ENCODE peak calls at places on chromosomes 2 and 18, in five cellular contexts. S is upper lobe of right lung, P is tibial artery, B is HCT116, Y is astrocyte. Q is an unnamed sample. For H3K9me3, the result is how much of the 10 kb centered on the place peaks cover.

GRCh38 chr18:2657043-2657512 is 1.6 kb downstream of the SMCHD1 start:
- DNase-seq in S (no peak), B (no peak), P (no peak), Y (no peak), Q (no peak)

GRCh38 chr2:138432971-138433370 is 68.6 kb upstream of the SPOPL start:
- DNase-seq in Y (peak), S (no peak), P (no peak), B (no peak), Q (no peak)

GRCh38 chr2:88658318-88658717 is 31.1 kb upstream of the EIF2AK3 start:
- DNase-seq in P (no peak), B (no peak), Y (peak), S (no peak), Q (no peak)

GRCh38 chr18:55856191-55856590 is 268.2 kb upstream of the TCF4 start:
- DNase-seq in S (no peak), B (no peak), P (no peak), Y (peak), Q (no peak)

GRCh38 chr2:66269166-66269565 is 165.8 kb upstream of the MEIS1 start:
- DNase-seq in B (no peak), S (no peak), Y (no peak), P (no peak), Q (no peak)

GRCh38 chr2:86596118-86596517 is 27.5 kb downstream of the RNF103 start:
- DNase-seq in S (no peak), B (no peak), P (no peak), Y (no peak), Q (no peak)

GRCh38 chr2:44937688-44938240 is 3.7 kb upstream of the SIX3 start:
- DNase-seq in B (peak), P (no peak), Y (no peak), S (peak), Q (no peak)

GRCh38 chr2:112869258-112869842 is 32.8 kb upstream of the IL1B start:
- DNase-seq in S (peak), Y (peak), P (peak), B (peak), Q (no peak)

GRCh38 chr2:38945372-38945771 is 55.7 kb downstream of the ARHGEF33 start:
- DNase-seq in P (no peak), Y (no peak), S (no peak), B (no peak), Q (no peak)

GRCh38 chr2:8481463-8482009 is 200.3 kb upstream of the ID2 start:
- DNase-seq in B (no peak), P (peak), S (no peak), Y (no peak), Q (no peak)

GRCh38 chr2:226644342-226644957 is 155.2 kb downstream of the IRS1 start:
- DNase-seq in Y (peak), S (no peak), B (no peak), P (no peak), Q (no peak)

GRCh38 chr2:134985061-134985460 is 62.2 kb downstream of the MAP3K19 start:
- DNase-seq in Y (no peak), P (no peak), B (no peak), S (no peak), Q (no peak)

GRCh38 chr2:102753563-102754159 is 8.2 kb upstream of the TMEM182 start:
- DNase-seq in Y (peak), S (no peak), B (peak), P (no peak), Q (no peak)

GRCh38 chr2:114049826-114050225 is 159.9 kb downstream of the ACTR3 start:
- DNase-seq in P (no peak), B (no peak), Y (no peak), S (no peak), Q (no peak)

GRCh38 chr2:116733699-116734098 is 1080.8 kb upstream of the DDX18 start:
- DNase-seq in P (no peak), B (no peak), S (no peak), Y (peak), Q (no peak)

GRCh38 chr18:72898870-72899840 is 31.4 kb upstream of the NETO1 start:
- DNase-seq in B (no peak), P (no peak), S (no peak), Y (no peak), Q (no peak)

GRCh38 chr18:44392933-44393332 is 287.8 kb upstream of the SETBP1 start:
- DNase-seq in B (no peak), P (no peak), Y (no peak), S (no peak), Q (no peak)

GRCh38 chr18:34880882-34881852 is 160.0 kb upstream of the MAPRE2 start:
- DNase-seq in Y (no peak), P (no peak), B (no peak), S (no peak), Q (no peak)

GRCh38 chr18:10194592-10194991 is 259.8 kb upstream of the APCDD1 start:
- DNase-seq in S (no peak), P (no peak), B (no peak), Y (no peak), Q (no peak)

GRCh38 chr2:72111061-72111460 is 36.6 kb downstream of the CYP26B1 start:
- DNase-seq in S (no peak), P (no peak), B (no peak), Y (no peak), Q (no peak)

GRCh38 chr18:7749510-7749981 is 182.4 kb downstream of the PTPRM start:
- DNase-seq in S (no peak), Y (peak), P (no peak), B (no peak), Q (no peak)

GRCh38 chr18:7748252-7749000 is 181.3 kb downstream of the PTPRM start:
- DNase-seq in B (no peak), S (no peak), Y (no peak), P (no peak), Q (no peak)

GRCh38 chr18:7750966-7751365 is 183.8 kb downstream of the PTPRM start:
- DNase-seq in P (no peak), S (no peak), Y (no peak), B (no peak), Q (no peak)

GRCh38 chr18:7750095-7750663 is 183.1 kb downstream of the PTPRM start:
- DNase-seq in B (no peak), P (no peak), Y (no peak), S (no peak), Q (no peak)

DNA sequence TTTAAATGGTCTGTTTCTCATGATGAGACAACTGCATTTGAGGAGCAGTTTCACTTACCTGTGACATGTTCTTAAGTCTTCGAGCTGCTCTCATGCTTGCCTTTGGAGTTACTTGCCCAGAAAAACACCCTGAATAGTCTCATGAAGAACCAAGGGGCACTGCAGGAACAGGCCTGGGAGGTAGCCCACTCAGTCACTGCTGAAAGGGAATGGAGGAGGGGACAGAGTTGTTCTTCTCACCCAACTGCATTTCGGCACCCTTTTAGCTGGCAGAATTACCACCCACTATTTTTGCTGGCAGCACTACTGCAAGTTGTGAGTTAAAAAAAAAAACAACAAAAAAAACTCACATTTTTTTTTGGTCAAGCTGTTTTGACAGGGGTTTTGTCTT is 181.9 kb downstream of the PTPRM start:
- DNase-seq in B (no peak), P (no peak), Y (no peak), S (no peak), Q (no peak)
- H3K27ac ChIP-seq in B (no peak), P (peak), Y (no peak), S (no peak), Q (no peak)

GRCh38 chr18:76524900-76525698 is 30.1 kb upstream of the ZNF516 start:
- DNase-seq in Y (peak), B (no peak), S (no peak), P (no peak), Q (no peak)

GRCh38 chr18:76530846-76531245 is 35.8 kb upstream of the ZNF516 start:
- DNase-seq in Y (no peak), P (no peak), B (no peak), S (no peak), Q (no peak)

GRCh38 chr18:76529433-76529811 is 34.4 kb upstream of the ZNF516 start:
- DNase-seq in Y (no peak), P (no peak), S (no peak), B (no peak), Q (no peak)

GRCh38 chr18:76530391-76530790 is 35.3 kb upstream of the ZNF516 start:
- DNase-seq in Y (no peak), S (no peak), P (no peak), B (no peak), Q (no peak)

DNA sequence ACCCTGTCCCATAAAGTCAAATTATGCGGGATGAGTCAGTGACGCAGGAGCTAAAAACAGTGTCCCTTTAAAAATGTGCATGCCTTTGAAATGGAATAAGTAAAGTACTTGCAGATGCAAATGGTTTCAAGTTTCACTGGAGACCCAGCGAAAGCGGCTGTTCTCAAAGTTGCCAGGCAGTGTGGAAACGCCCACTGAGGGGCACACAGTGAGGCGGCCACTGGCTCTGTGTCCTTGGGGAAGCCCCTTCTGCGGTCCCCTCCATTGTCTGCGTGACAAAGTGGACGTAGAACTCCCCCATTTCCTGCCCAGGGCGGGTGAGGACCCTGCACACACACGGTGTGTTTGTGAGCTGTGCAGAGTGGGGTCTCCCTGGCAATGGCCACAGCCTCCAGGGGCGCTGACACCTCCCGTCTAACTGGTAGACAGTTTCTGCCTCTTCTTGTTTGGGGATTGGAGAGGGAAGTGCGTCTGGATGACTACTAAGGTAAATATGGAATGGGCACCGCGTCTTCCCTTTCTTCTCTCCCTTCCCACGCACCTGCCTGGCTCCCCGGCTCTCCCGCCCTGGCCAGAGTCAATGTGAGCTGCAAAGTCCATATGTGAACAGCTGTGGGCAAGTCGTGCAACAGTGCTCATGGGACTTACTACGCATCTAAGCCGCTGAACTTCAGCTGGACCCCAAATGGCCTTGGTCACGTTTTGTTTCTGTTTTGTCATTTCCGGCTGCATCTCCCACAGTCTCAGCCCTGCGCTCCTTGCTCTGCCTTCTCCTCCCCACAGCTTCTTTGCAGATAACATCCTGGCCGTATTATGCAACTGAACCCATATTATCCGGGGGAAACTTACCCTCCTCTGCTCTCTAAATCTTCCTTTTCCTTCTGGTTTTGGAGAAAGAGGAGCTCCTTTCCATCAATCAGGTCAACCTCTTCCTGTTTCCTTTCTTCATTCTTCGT is 33.7 kb upstream of the ZNF516 start:
- DNase-seq in Y (peak), B (no peak), S (no peak), P (no peak), Q (no peak)
- TF ChIP-seq CTCF in Y (no peak), B (no peak), S (peak), P (no peak), Q (no peak)

GRCh38 chr2:185511925-185512324 is 226.7 kb upstream of the FSIP2 start:
- DNase-seq in B (no peak), S (no peak), Y (no peak), P (no peak), Q (no peak)
- H3K9me3 ChIP-seq in B (under half), S (under half), Y (under half), P (under half), Q (under half)

GRCh38 chr2:216194561-216194960 is 85.4 kb downstream of the XRCC5 start:
- DNase-seq in Y (no peak), P (no peak), S (no peak), B (no peak), Q (no peak)
- H3K27ac ChIP-seq in Y (peak), P (no peak), S (no peak), B (no peak), Q (no peak)

DNA sequence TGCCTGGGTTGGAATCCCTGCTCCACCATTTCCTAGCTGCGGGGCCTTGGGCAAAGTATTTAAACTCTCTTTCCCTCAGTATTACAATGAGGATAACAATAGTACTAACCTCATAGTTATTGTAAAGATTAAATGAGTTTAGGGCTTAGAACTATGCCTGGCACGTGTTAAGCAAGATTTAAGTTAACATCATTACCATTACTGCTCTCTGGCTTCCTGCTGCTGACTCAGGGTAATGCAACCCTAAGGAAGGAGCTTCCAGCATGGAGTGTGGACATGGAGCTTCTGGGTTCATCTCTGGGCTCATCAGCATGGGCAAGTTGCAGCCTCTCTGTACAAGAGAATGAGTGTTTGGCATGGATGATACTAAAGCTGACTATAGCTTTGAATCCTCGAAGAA is 374.2 kb upstream of the MAP2 start:
- DNase-seq in Y (no peak), S (no peak), P (no peak), B (no peak), Q (no peak)
- TF ChIP-seq CTCF in Y (no peak), S (no peak), P (no peak), B (no peak), Q (no peak)

DNA sequence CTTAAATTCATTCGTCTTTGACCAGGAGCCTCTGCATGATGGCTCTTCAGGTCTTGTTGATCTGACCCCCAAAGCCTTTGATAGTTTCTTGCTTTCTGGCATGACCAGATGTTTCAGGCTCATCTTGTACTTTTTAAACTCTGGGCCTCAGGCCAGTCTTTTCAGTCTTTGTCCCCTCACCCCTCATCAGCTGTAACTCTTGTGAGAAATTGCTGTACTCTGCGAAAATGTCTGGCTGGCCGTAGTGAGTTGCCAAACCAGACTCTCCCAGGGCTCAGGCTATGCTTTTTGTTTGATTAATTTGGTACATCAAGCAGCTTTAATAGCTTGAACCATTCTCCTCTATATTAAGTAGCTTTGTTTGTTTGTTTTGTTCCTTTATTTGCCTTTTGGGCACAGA is 75.9 kb downstream of the BABAM2 start:
- DNase-seq in S (no peak), P (no peak), Y (peak), B (no peak), Q (no peak)
- H3K9me3 ChIP-seq in S (under half), P (under half), Y (under half), B (under half), Q (under half)

DNA sequence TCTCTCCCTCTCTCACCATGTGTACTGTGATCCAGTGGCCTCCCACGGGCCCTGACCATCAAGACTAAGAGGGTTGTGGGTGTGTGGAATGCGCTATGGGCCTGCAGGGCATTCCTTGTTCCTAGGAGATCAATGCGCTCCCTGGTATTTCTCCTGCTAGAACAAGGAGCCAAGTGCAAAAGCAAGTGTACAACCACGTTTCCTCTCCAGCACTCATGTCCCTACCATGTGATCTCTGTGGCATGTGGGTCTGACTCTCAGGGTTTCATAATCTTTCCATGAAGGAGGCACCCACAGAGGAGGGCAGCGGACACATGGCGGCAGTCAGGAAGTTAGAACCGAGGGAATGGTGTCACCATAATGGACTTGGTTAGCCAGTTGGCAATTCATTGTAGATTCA is 91.4 kb downstream of the MAPK4 start:
- DNase-seq in Y (no peak), S (no peak), B (no peak), P (peak), Q (no peak)
- H3K27ac ChIP-seq in Y (no peak), S (no peak), B (no peak), P (peak), Q (no peak)

DNA sequence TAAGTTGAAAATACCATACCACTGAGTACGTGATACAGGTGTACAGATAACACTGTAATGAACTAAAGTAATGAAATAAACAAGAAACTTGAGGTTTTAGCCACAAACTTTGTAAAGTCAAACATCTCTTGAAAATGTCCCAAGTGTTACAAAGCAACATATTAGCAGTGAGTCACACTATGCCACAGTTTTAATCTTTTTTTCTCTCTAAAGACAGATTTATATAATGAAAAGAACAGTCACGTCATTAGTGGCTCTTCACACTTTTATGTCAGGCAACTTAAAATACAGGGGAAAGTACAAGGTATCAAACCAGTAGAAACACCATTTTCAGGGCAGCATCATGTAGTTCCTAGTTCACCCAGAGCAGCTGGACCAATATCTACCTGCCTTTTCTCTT is 42.1 kb downstream of the RAPH1 start:
- DNase-seq in S (no peak), P (no peak), B (no peak), Y (peak), Q (no peak)
- TF ChIP-seq CTCF in S (no peak), P (no peak), B (no peak), Y (no peak), Q (no peak)

Q was measured in CD4-positive, alpha-beta T cell.